ENCODE peak calls at places on chromosomes 1 and 21, in six cellular contexts. V is stomach, F is K562, J is Caco-2, O is endodermal cell, B is lower lobe of right lung. C is an unnamed sample.
A peak's percentile ranks its signal among the peaks of the same experiment; 100 is the strongest.

GRCh38 chr1:30840904-30841598 is 67.5 kb downstream of the SDC3 start:
- DNase-seq in B (peak; percentile 70), F (no peak), O (no peak), V (peak; percentile 27), J (no peak), C (no peak)

GRCh38 chr1:23381233-23381885 is 11.7 kb upstream of the ZNF436 start:
- DNase-seq in B (no peak), O (no peak), F (no peak), J (no peak), V (no peak), C (no peak)

GRCh38 chr1:91851130-91852010 is 34.6 kb downstream of the TGFBR3 start:
- DNase-seq in O (no peak), B (peak; percentile 92), J (no peak), F (no peak), V (peak; percentile 66), C (peak; percentile 68)

GRCh38 chr21:44800971-44801467 is 601 bp downstream of the UBE2G2 start:
- DNase-seq in O (peak; percentile 70), B (no peak), J (no peak), V (no peak), F (peak; percentile 41), C (no peak)

GRCh38 chr1:46370214-46370633 is 23.9 kb upstream of the FAAH start:
- DNase-seq in F (peak; percentile 72), V (peak; percentile 68), O (no peak), J (no peak), B (no peak), C (no peak)

GRCh38 chr1:220521755-220522154 is 6.2 kb upstream of the MARK1 start:
- DNase-seq in J (no peak), F (no peak), O (no peak), B (no peak), V (no peak), C (no peak)

GRCh38 chr1:203871114-203871875 is 9.9 kb downstream of the SNRPE start:
- DNase-seq in F (peak; percentile 69), V (no peak), J (peak; percentile 48), B (no peak), O (peak; percentile 75), C (peak; percentile 62)

GRCh38 chr1:52667290-52667689 is 30.9 kb downstream of the COA7 start:
- DNase-seq in F (no peak), O (no peak), V (no peak), J (no peak), B (no peak), C (no peak)

GRCh38 chr1:42506576-42506975 is 43.5 kb downstream of the CCDC30 start:
- DNase-seq in B (no peak), O (no peak), J (no peak), V (no peak), F (no peak), C (no peak)
- H3K9me3 ChIP-seq in B (peaks cover 63% of the 10 kb centered on the region), O (peaks cover 91% of the 10 kb centered on the region), J (peaks cover 37% of the 10 kb centered on the region), V (peaks cover 12% of the 10 kb centered on the region), F (peaks cover 2% of the 10 kb centered on the region), C (peaks cover 13% of the 10 kb centered on the region)

GRCh38 chr21:24093032-24093431 is 1514.2 kb downstream of the MRPL39 start:
- DNase-seq in V (no peak), F (no peak), O (no peak), B (no peak), J (no peak), C (no peak)
- H3K9me3 ChIP-seq in V (no peaks in the 10 kb centered on the region), F (no peaks in the 10 kb centered on the region), O (no peaks in the 10 kb centered on the region), B (no peaks in the 10 kb centered on the region), J (no peaks in the 10 kb centered on the region), C (no peaks in the 10 kb centered on the region)

DNA sequence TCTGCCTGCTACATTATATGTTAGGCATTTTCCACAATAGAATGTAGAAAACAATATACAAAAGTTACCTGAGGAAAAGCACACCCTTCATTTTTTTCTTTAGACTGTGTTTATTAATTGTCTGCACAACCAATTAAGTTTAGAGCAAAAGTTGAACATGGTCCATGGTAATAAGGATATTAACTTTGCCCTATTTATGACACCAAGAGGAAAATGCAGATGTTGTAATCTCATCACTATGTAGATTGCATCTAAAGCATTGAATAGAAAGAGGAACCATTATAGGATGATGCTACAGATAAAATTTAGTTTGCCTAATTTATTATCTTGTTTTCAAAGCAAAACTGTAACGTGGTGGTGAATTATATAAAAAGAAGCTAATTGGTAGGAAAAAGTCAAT is 59.7 kb upstream of the IGSF5 start:
- DNase-seq in J (no peak), O (no peak), V (no peak), F (no peak), B (no peak), C (no peak)
- H3K9me3 ChIP-seq in J (no peaks in the 10 kb centered on the region), O (peaks cover 8% of the 10 kb centered on the region), V (no peaks in the 10 kb centered on the region), F (no peaks in the 10 kb centered on the region), B (no peaks in the 10 kb centered on the region), C (no peaks in the 10 kb centered on the region)

GRCh38 chr1:116498789-116499628 is 71.8 kb downstream of the CD58 start:
- DNase-seq in O (peak; percentile 89), V (no peak), F (peak; percentile 78), J (peak; percentile 63), B (no peak), C (no peak)

GRCh38 chr1:116495534-116495933 is 75.3 kb downstream of the CD58 start:
- DNase-seq in O (no peak), B (no peak), V (no peak), J (no peak), F (no peak), C (no peak)

GRCh38 chr1:116496380-116496779 is 74.4 kb downstream of the CD58 start:
- DNase-seq in B (no peak), O (no peak), V (no peak), F (no peak), J (no peak), C (no peak)

GRCh38 chr1:116497660-116498059 is 73.2 kb downstream of the CD58 start:
- DNase-seq in J (no peak), F (peak; percentile 38), V (no peak), B (no peak), O (no peak), C (no peak)

DNA sequence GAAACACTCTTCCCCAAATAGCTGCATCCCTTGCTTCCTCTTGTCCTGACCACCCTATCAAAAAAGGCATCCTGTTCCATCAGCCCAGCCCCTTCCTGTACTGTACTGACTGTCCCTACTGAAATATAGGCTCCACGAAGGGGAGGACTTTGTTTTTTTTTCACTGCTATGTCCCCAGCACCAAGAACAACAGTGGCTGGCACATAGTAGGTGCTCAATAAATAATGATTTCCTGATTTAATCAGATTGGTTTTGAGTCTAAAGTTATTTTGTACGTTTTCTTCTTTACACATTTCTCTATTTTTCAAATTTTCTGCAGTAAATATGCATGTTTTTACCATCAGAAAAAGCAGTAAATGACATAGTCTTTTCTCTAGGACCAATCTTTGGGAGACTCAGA is 73.9 kb downstream of the CD58 start:
- DNase-seq in V (no peak), B (no peak), J (no peak), O (no peak), F (no peak), C (no peak)
- H3K9me3 ChIP-seq in V (no peaks in the 10 kb centered on the region), B (no peaks in the 10 kb centered on the region), J (no peaks in the 10 kb centered on the region), O (no peaks in the 10 kb centered on the region), F (no peaks in the 10 kb centered on the region), C (no peaks in the 10 kb centered on the region)

GRCh38 chr21:43772368-43772870 is 3.7 kb downstream of the CSTB start:
- DNase-seq in V (no peak), O (peak; percentile 65), B (no peak), J (no peak), F (no peak), C (no peak)

GRCh38 chr21:43775795-43776430 is at the start of gene CSTB:
- DNase-seq in F (no peak), B (peak; percentile 92), O (peak; percentile 95), J (peak; percentile 89), V (peak; percentile 80), C (no peak)

GRCh38 chr21:43775190-43775589 is 918 bp downstream of the CSTB start:
- DNase-seq in J (no peak), O (no peak), V (no peak), B (no peak), F (no peak), C (no peak)

GRCh38 chr21:43771698-43772367 is 4.3 kb downstream of the CSTB start:
- DNase-seq in B (no peak), J (no peak), F (no peak), O (no peak), V (no peak), C (no peak)

DNA sequence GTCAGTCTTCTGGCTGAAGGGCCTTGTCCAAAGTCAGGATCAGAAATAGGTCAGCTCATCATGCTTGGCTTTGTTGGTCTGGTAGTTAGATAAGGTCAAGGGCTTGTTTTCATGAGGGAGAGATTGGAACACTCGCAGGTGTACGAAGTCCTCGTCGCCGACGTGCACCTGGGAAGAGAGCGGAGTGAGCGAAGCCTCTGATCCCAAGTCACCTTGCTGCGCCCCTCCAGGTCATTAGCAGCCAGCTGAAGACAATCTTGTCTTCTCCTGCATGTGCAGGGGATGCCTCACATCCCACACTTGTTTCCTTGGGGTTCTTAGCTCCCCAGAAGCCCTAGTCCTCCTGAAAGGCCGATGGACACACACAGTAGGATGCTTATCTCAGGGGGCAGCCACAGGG is 1.9 kb downstream of the CSTB start:
- DNase-seq in B (no peak), J (no peak), O (no peak), F (no peak), V (no peak), C (no peak)
- H3K9me3 ChIP-seq in B (no peaks in the 10 kb centered on the region), J (no peaks in the 10 kb centered on the region), O (no peaks in the 10 kb centered on the region), F (no peaks in the 10 kb centered on the region), V (no peaks in the 10 kb centered on the region), C (no peaks in the 10 kb centered on the region)

DNA sequence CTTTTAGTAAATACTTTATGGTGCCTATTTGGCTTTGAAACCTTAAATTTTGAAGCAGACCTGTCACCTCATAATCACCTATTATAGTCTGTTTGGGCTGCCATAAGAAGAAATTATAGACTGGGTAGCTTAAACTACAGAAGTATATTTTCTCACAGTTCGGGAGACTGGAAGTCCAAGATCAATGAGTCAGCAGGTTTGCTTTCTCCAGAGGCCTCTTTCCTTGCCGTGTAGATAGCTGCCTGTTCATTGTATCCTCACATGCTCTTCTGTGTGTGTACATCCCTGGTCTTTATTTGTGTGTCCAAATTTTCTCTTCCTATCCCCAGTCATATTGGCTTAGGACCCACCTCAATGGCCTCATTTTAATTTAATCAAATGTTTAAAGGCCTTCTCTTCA is 518.2 kb downstream of the ADGRL2 start:
- DNase-seq in O (no peak), F (no peak), J (no peak), B (no peak), V (no peak), C (no peak)
- H3K9me3 ChIP-seq in O (no peaks in the 10 kb centered on the region), F (no peaks in the 10 kb centered on the region), J (no peaks in the 10 kb centered on the region), B (no peaks in the 10 kb centered on the region), V (no peaks in the 10 kb centered on the region), C (no peaks in the 10 kb centered on the region)

C was measured in AG04450.